ENCODE peak calls at places on chromosomes 3 and 15, in four cellular contexts. D is HEK293T, Y is K562, E is HepG2. A is an unnamed sample.
A peak's percentile ranks its signal among the peaks of the same experiment; 100 is the strongest.

GRCh38 chr3:29901097-29901496 is 620.2 kb downstream of the RBMS3 start:
- DNase-seq in Y (no peak), E (no peak), D (no peak), A (no peak)

GRCh38 chr3:148087601-148088371 is 609.9 kb upstream of the AGTR1 start:
- DNase-seq in D (no peak), Y (no peak), E (no peak), A (no peak)

GRCh38 chr15:93028632-93029612 is 60.1 kb downstream of the RGMA start:
- DNase-seq in D (no peak), Y (no peak), E (no peak), A (no peak)

GRCh38 chr3:168865022-168865551 is 769.4 kb upstream of the GOLIM4 start:
- DNase-seq in Y (no peak), D (no peak), E (no peak), A (no peak)

GRCh38 chr3:55218577-55218976 is 268.5 kb downstream of the WNT5A start:
- DNase-seq in E (no peak), D (no peak), Y (no peak), A (no peak)

GRCh38 chr3:18216996-18217395 is 208.1 kb downstream of the SATB1 start:
- DNase-seq in D (no peak), E (no peak), Y (no peak), A (no peak)

GRCh38 chr3:81925385-81925784 is 163.9 kb upstream of the GBE1 start:
- DNase-seq in E (no peak), D (no peak), Y (no peak), A (no peak)

GRCh38 chr3:196192036-196193001 is 18.9 kb downstream of the ZDHHC19 start:
- DNase-seq in D (no peak), E (peak; percentile 35), Y (peak; percentile 65), A (peak; percentile 74)

GRCh38 chr3:41846850-41847249 is 115.1 kb downstream of the ULK4 start:
- DNase-seq in E (no peak), D (no peak), Y (no peak), A (no peak)

GRCh38 chr3:64740232-64740631 is 52.4 kb upstream of the ADAMTS9 start:
- DNase-seq in E (peak; percentile 12), Y (no peak), D (no peak), A (no peak)

GRCh38 chr3:30319713-30320112 is 286.7 kb upstream of the TGFBR2 start:
- DNase-seq in Y (no peak), E (peak; percentile 71), D (peak; percentile 44), A (no peak)

GRCh38 chr3:149643482-149643798 is 14.4 kb downstream of the WWTR1 start:
- DNase-seq in E (no peak), Y (no peak), D (no peak), A (no peak)

GRCh38 chr3:72380193-72380592 is 468.1 kb downstream of the SHQ1 start:
- DNase-seq in D (no peak), Y (no peak), E (no peak), A (no peak)

GRCh38 chr3:186298876-186299275 is 63.2 kb downstream of the DGKG start:
- DNase-seq in Y (no peak), E (no peak), D (no peak), A (no peak)

GRCh38 chr3:46900007-46900292 is 22.4 kb downstream of the PTH1R start:
- DNase-seq in Y (no peak), D (no peak), E (no peak), A (no peak)

GRCh38 chr3:197151562-197151961 is 121.9 kb upstream of the MELTF start:
- DNase-seq in E (peak; percentile 28), Y (peak; percentile 25), D (peak; percentile 6), A (no peak)

GRCh38 chr15:78007211-78007956 is 70.1 kb downstream of the TBC1D2B start:
- DNase-seq in Y (no peak), D (no peak), E (no peak), A (no peak)

GRCh38 chr15:90780916-90781315 is 63.8 kb downstream of the BLM start:
- DNase-seq in D (no peak), Y (no peak), E (no peak), A (peak; percentile 5)

GRCh38 chr3:188036375-188036985 is 117.5 kb upstream of the LPP start:
- DNase-seq in D (no peak), Y (no peak), E (peak; percentile 99), A (no peak)

GRCh38 chr3:109413049-109413448 is 75.7 kb upstream of the DPPA4 start:
- DNase-seq in Y (no peak), E (no peak), D (no peak), A (no peak)

GRCh38 chr3:195102609-195103467 is 168.1 kb downstream of the XXYLT1 start:
- DNase-seq in D (no peak), E (no peak), Y (no peak), A (no peak)

GRCh38 chr3:43865887-43866528 is 175.3 kb downstream of the ABHD5 start:
- DNase-seq in E (no peak), D (no peak), Y (no peak), A (no peak)

GRCh38 chr15:79394231-79394630 is 37.9 kb upstream of the MINAR1 start:
- DNase-seq in Y (no peak), D (no peak), E (no peak), A (no peak)

GRCh38 chr15:36908991-36909390 is 191.4 kb downstream of the MEIS2 start:
- DNase-seq in D (no peak), Y (no peak), E (no peak), A (no peak)

GRCh38 chr15:65132841-65133549 is 613 bp downstream of the PDCD7 start:
- DNase-seq in E (peak; percentile 12), D (peak; percentile 32), Y (peak; percentile 68), A (no peak)

GRCh38 chr3:162122405-162122804 is 625.8 kb downstream of the OTOL1 start:
- DNase-seq in Y (no peak), D (no peak), E (no peak), A (no peak)

GRCh38 chr3:79598594-79598993 is 169.2 kb downstream of the ROBO1 start:
- DNase-seq in Y (no peak), D (peak; percentile 6), E (no peak), A (no peak)

GRCh38 chr15:51192560-51193280 is 98.0 kb upstream of the TNFAIP8L3 start:
- DNase-seq in Y (peak; percentile 79), E (peak; percentile 64), D (peak; percentile 70), A (peak; percentile 20)

GRCh38 chr3:23662079-23662617 is 143.6 kb upstream of the UBE2E1 start:
- DNase-seq in D (no peak), E (no peak), Y (no peak), A (no peak)

GRCh38 chr3:57066471-57066870 is 6.0 kb downstream of the SPATA12 start:
- DNase-seq in D (no peak), E (no peak), Y (no peak), A (no peak)

GRCh38 chr3:57069471-57070010 is 9.1 kb downstream of the SPATA12 start:
- DNase-seq in Y (no peak), D (no peak), E (no peak), A (no peak)

GRCh38 chr3:57065588-57065987 is 5.1 kb downstream of the SPATA12 start:
- DNase-seq in Y (no peak), D (peak; percentile 28), E (no peak), A (no peak)

GRCh38 chr3:57064615-57065014 is 4.2 kb downstream of the SPATA12 start:
- DNase-seq in Y (no peak), E (no peak), D (no peak), A (no peak)

DNA sequence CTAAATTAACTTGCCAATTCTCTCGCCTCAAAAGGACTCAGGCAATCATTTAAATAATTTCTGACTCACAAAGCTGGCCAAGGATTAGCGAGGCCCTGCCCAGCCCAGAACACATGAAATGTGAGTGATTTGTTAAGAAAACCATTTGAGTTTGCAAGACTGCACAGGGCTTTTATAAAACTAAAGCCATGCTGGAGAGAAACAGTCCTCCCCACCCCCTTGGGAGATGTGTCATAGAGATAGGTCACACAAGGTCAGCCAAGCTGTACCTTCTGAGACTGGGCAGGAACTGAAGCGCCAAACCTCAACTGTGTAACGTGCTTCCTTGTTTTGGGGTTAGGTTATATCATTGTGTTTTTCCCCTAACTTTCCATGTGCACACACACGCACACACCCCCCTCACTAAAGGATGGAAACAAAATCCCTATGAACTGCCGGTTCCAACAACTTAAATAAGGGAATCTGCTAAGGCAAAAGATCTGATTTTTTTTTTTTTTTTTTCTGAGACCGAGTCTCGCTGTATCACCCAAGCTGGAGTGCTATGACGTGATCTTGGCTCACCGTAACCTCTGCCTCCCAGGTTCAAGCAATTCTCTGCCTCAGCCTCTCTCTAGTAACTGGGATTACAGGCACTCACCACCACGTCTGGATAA is 8.1 kb downstream of the SPATA12 start:
- DNase-seq in Y (peak; percentile 33), D (no peak), E (no peak), A (peak; percentile 95)
- TF ChIP-seq FOXK2 in Y (no peak), D (no peak), E (no peak), A (no peak)

GRCh38 chr3:11452312-11452711 is 180.1 kb downstream of the ATG7 start:
- DNase-seq in Y (no peak), D (no peak), E (no peak), A (no peak)

GRCh38 chr3:11447584-11448200 is 175.5 kb downstream of the ATG7 start:
- DNase-seq in Y (no peak), D (no peak), E (no peak), A (no peak)

GRCh38 chr3:11455977-11456376 is 183.8 kb downstream of the ATG7 start:
- DNase-seq in D (no peak), Y (no peak), E (no peak), A (no peak)

GRCh38 chr3:11457126-11457525 is 184.9 kb downstream of the ATG7 start:
- DNase-seq in D (no peak), E (no peak), Y (no peak), A (no peak)

GRCh38 chr3:11452988-11453847 is 181.0 kb downstream of the ATG7 start:
- DNase-seq in D (no peak), Y (no peak), E (peak; percentile 15), A (no peak)
- TF ChIP-seq FOXK2 in D (no peak), Y (no peak), E (no peak), A (no peak)

DNA sequence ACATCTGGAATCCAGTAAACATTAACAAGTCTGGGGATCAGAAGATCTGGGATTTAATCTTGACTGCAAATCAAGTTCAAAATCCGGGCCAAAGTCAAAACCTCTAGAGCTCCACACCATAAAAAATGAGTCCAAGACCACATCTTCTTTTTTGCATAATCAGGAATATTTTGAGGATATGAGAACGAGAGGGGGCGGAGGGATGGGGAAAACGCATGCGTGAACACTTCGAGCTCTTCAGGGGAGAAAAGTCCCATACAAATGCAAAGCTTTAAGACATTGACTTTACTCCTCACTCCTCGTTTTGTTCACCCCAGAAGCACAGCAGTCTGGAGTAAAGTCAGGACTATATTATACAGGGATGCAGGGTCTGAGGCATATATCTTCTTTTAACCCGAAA is 68.2 kb downstream of the SUMF1 start:
- DNase-seq in Y (no peak), D (no peak), E (no peak), A (no peak)
- TF ChIP-seq FOXK2 in Y (no peak), D (no peak), E (no peak), A (no peak)

GRCh38 chr3:193702967-193703366 is 110.0 kb downstream of the OPA1 start:
- DNase-seq in D (no peak), E (no peak), Y (no peak), A (no peak)
- TF ChIP-seq FOXK2 in D (no peak), E (no peak), Y (no peak), A (no peak)

GRCh38 chr3:105559856-105560255 is 193.1 kb downstream of the ALCAM start:
- DNase-seq in D (no peak), E (no peak), Y (no peak), A (no peak)
- TF ChIP-seq FOXK2 in D (no peak), E (no peak), Y (no peak), A (no peak)

GRCh38 chr3:36695769-36696137 is 68.6 kb downstream of the DCLK3 start:
- DNase-seq in Y (no peak), E (no peak), D (no peak), A (no peak)
- TF ChIP-seq FOXK2 in Y (no peak), E (no peak), D (no peak), A (no peak)

GRCh38 chr3:141056716-141057115 is 5.6 kb downstream of the SPSB4 start:
- DNase-seq in Y (no peak), D (no peak), E (no peak), A (no peak)
- TF ChIP-seq FOXK2 in Y (no peak), D (no peak), E (no peak), A (no peak)